ENCODE peak calls at places on chromosomes 12 and 14, in ten cellular contexts. C, U, B, F, J, Y, R, N, T and W are unnamed samples.

GRCh38 chr12:106046301-106046846 is 92.4 kb downstream of the NUAK1 start:
- DNase-seq in C (no peak), U (no peak), B (no peak), F (no peak), J (no peak), Y (no peak), R (no peak), N (no peak), T (no peak), W (no peak)

GRCh38 chr12:105233045-105233905 is 2.7 kb downstream of the APPL2 start:
- DNase-seq in C (no peak), U (no peak), B (no peak), F (no peak), J (no peak), Y (no peak), R (no peak), N (no peak), T (no peak), W (no peak)

GRCh38 chr12:39723831-39724230 is 104.2 kb upstream of the ABCD2 start:
- DNase-seq in C (peak), U (peak), B (peak), F (no peak), J (no peak), Y (no peak), R (no peak), N (peak), T (no peak), W (peak)

GRCh38 chr12:87201598-87201997 is 827.6 kb downstream of the C12orf50 start:
- DNase-seq in C (no peak), U (no peak), B (no peak), F (no peak), J (no peak), Y (no peak), R (no peak), N (no peak), T (no peak), W (no peak)

GRCh38 chr14:72883963-72884362 is 9.9 kb downstream of the DPF3 start:
- DNase-seq in C (peak), U (no peak), B (no peak), F (no peak), J (no peak), Y (no peak), R (no peak), N (no peak), T (no peak), W (no peak)

GRCh38 chr14:44945264-44945663 is 16.5 kb downstream of the KLHL28 start:
- DNase-seq in C (no peak), U (no peak), B (no peak), F (no peak), J (peak), Y (no peak), R (no peak), N (no peak), T (no peak), W (peak)

GRCh38 chr12:23423796-23424195 is 525.7 kb downstream of the SOX5 start:
- DNase-seq in C (no peak), U (no peak), B (no peak), F (no peak), J (no peak), Y (no peak), R (no peak), N (no peak), T (no peak), W (no peak)

GRCh38 chr14:54472291-54472690 is 16.5 kb downstream of the GMFB start:
- DNase-seq in C (no peak), U (peak), B (no peak), F (no peak), J (no peak), Y (no peak), R (no peak), N (no peak), T (no peak), W (peak)

GRCh38 chr12:47938093-47938492 is 25.3 kb upstream of the TMEM106C start:
- DNase-seq in C (peak), U (no peak), B (peak), F (no peak), J (no peak), Y (no peak), R (no peak), N (no peak), T (no peak), W (no peak)

GRCh38 chr14:104137297-104138097 is 890 bp upstream of the KIF26A start:
- DNase-seq in C (peak), U (peak), B (no peak), F (peak), J (no peak), Y (peak), R (peak), N (peak), T (peak), W (peak)

GRCh38 chr12:123150273-123150803 is 552 bp downstream of the PITPNM2 start:
- DNase-seq in C (no peak), U (peak), B (no peak), F (peak), J (no peak), Y (peak), R (no peak), N (no peak), T (no peak), W (no peak)

GRCh38 chr14:38536376-38537038 is 280.6 kb upstream of the CLEC14A start:
- DNase-seq in C (no peak), U (no peak), B (no peak), F (no peak), J (no peak), Y (no peak), R (no peak), N (no peak), T (no peak), W (peak)

GRCh38 chr12:105736498-105736897 is 402.3 kb downstream of the NUAK1 start:
- DNase-seq in C (no peak), U (no peak), B (no peak), F (no peak), J (no peak), Y (no peak), R (no peak), N (no peak), T (no peak), W (no peak)

GRCh38 chr12:14514154-14514842 is 53.4 kb downstream of the PLBD1 start:
- DNase-seq in C (no peak), U (peak), B (peak), F (no peak), J (no peak), Y (peak), R (no peak), N (peak), T (no peak), W (peak)